ENCODE peak calls at places on chromosomes 6 and 20, in seven cellular contexts. Z is OCI-LY7, Y is neural progenitor cell, N is lower lobe of right lung, A is stomach, F is bronchial epithelial cell, W is A549. U is an unnamed sample.
A peak's percentile ranks its signal among the peaks of the same experiment; 100 is the strongest.

GRCh38 chr6:150352321-150353296 is 16.2 kb upstream of the IYD start:
- DNase-seq in Z (no peak), Y (no peak), N (no peak), A (no peak), F (peak; percentile 18), W (no peak), U (no peak)

GRCh38 chr6:32081168-32081624 is 27.9 kb downstream of the TNXB start:
- DNase-seq in Z (no peak), Y (no peak), N (no peak), A (no peak), F (no peak), W (no peak), U (peak; percentile 75)

GRCh38 chr20:64268180-64268579 is 12.6 kb downstream of the PCMTD2 start:
- DNase-seq in Z (no peak), Y (peak; percentile 68), N (no peak), A (no peak), F (no peak), W (no peak), U (no peak)

GRCh38 chr6:158772172-158772571 is 47.0 kb downstream of the EZR start:
- DNase-seq in Z (no peak), Y (no peak), N (no peak), A (no peak), F (no peak), W (no peak), U (no peak)

GRCh38 chr6:2196079-2196679 is 49.2 kb downstream of the GMDS start:
- DNase-seq in Z (peak; percentile 60), Y (peak; percentile 61), N (no peak), A (no peak), F (peak; percentile 58), W (peak; percentile 13), U (peak; percentile 13)

GRCh38 chr6:75855047-75855446 is 106.0 kb downstream of the MYO6 start:
- DNase-seq in Z (peak; percentile 45), Y (peak; percentile 78), N (no peak), A (peak; percentile 36), F (peak; percentile 59), W (peak; percentile 2), U (peak; percentile 78)

GRCh38 chr20:1389703-1390385 is 3.0 kb downstream of the FKBP1A start:
- DNase-seq in Z (no peak), Y (no peak), N (no peak), A (no peak), F (peak; percentile 58), W (no peak), U (no peak)

GRCh38 chr20:13755809-13756208 is 28.9 kb downstream of the ESF1 start:
- DNase-seq in Z (no peak), Y (no peak), N (no peak), A (no peak), F (no peak), W (no peak), U (no peak)

GRCh38 chr20:16580596-16580995 is 7.3 kb upstream of the KIF16B start:
- DNase-seq in Z (no peak), Y (no peak), N (no peak), A (no peak), F (no peak), W (no peak), U (no peak)

GRCh38 chr6:90891338-90891715 is 304.5 kb upstream of the MAP3K7 start:
- DNase-seq in Z (no peak), Y (no peak), N (no peak), A (no peak), F (no peak), W (no peak), U (no peak)

GRCh38 chr6:105442369-105442768 is 39.5 kb upstream of the PREP start:
- DNase-seq in Z (no peak), Y (no peak), N (no peak), A (no peak), F (peak; percentile 23), W (no peak), U (no peak)

GRCh38 chr6:26175428-26176181 is 88.4 kb downstream of the HFE start:
- DNase-seq in Z (peak; percentile 79), Y (peak; percentile 67), N (no peak), A (no peak), F (peak; percentile 70), W (no peak), U (peak; percentile 75)

GRCh38 chr6:75301537-75301936 is 16.9 kb upstream of the TMEM30A start:
- DNase-seq in Z (no peak), Y (no peak), N (no peak), A (no peak), F (no peak), W (no peak), U (no peak)

GRCh38 chr6:125780540-125781306 is 10.0 kb upstream of the NCOA7 start:
- DNase-seq in Z (peak; percentile 87), Y (peak; percentile 46), N (peak; percentile 59), A (peak; percentile 52), F (peak; percentile 81), W (peak; percentile 28), U (peak; percentile 61)

GRCh38 chr6:82138075-82138791 is 109.3 kb downstream of the IBTK start:
- DNase-seq in Z (no peak), Y (no peak), N (no peak), A (no peak), F (peak; percentile 18), W (no peak), U (no peak)

GRCh38 chr6:36676142-36677058 is 2.1 kb upstream of the CDKN1A start:
- DNase-seq in Z (no peak), Y (peak; percentile 26), N (no peak), A (no peak), F (peak; percentile 84), W (no peak), U (peak; percentile 25)

GRCh38 chr20:59382326-59382725 is 81.9 kb downstream of the EDN3 start:
- DNase-seq in Z (no peak), Y (no peak), N (no peak), A (no peak), F (no peak), W (no peak), U (no peak)

GRCh38 chr6:136503303-136503702 is 46.9 kb downstream of the MAP7 start:
- DNase-seq in Z (no peak), Y (peak; percentile 24), N (no peak), A (no peak), F (no peak), W (no peak), U (no peak)

GRCh38 chr6:149855040-149855654 is 9.0 kb downstream of the LRP11 start:
- DNase-seq in Z (no peak), Y (no peak), N (no peak), A (peak; percentile 42), F (peak; percentile 98), W (peak; percentile 45), U (no peak)

GRCh38 chr6:39884696-39885095 is 49.6 kb downstream of the MOCS1 start:
- DNase-seq in Z (no peak), Y (no peak), N (no peak), A (no peak), F (no peak), W (no peak), U (no peak)

DNA sequence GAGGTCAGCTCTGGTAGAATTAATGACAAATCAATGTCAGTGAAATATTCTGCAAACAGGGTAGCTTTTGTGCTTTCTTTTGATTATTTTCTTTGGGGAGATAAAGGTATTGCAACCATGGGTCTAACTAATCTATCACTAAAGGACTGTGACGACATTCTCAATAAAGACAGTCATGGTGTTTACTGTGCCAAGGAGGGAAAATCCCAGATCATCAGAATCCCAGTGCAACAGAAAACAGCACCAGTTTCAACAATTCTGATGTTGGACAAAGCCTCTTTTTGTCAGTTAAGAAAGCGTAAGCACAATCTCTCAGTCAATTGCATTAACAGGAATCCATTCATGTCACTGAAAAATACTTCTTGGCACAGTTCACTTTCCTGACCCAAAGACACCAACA is 36.8 kb upstream of the SMIM29 start:
- DNase-seq in Z (no peak), Y (no peak), N (no peak), A (no peak), F (no peak), W (no peak), U (no peak)
- H3K4me3 ChIP-seq in Z (no peak overlapping the region), Y (no peak overlapping the region), N (no peak overlapping the region), A (no peak overlapping the region), F (no peak overlapping the region), W (no peak overlapping the region), U (no peak overlapping the region)

GRCh38 chr6:107489636-107490567 is at the start of gene SOBP:
- DNase-seq in Z (peak; percentile 91), Y (peak; percentile 91), N (peak; percentile 55), A (peak; percentile 37), F (no peak), W (peak; percentile 36), U (peak; percentile 82)

GRCh38 chr6:107493158-107494057 is 3.5 kb downstream of the SOBP start:
- DNase-seq in Z (no peak), Y (peak; percentile 85), N (no peak), A (peak; percentile 57), F (peak; percentile 58), W (no peak), U (peak; percentile 73)

GRCh38 chr6:107491059-107491609 is 1.2 kb downstream of the SOBP start:
- DNase-seq in Z (peak; percentile 42), Y (peak; percentile 86), N (peak; percentile 63), A (peak; percentile 57), F (no peak), W (peak; percentile 8), U (peak; percentile 88)

GRCh38 chr6:107490568-107491058 is 696 bp downstream of the SOBP start:
- DNase-seq in Z (peak; percentile 24), Y (no peak), N (no peak), A (no peak), F (no peak), W (no peak), U (no peak)

DNA sequence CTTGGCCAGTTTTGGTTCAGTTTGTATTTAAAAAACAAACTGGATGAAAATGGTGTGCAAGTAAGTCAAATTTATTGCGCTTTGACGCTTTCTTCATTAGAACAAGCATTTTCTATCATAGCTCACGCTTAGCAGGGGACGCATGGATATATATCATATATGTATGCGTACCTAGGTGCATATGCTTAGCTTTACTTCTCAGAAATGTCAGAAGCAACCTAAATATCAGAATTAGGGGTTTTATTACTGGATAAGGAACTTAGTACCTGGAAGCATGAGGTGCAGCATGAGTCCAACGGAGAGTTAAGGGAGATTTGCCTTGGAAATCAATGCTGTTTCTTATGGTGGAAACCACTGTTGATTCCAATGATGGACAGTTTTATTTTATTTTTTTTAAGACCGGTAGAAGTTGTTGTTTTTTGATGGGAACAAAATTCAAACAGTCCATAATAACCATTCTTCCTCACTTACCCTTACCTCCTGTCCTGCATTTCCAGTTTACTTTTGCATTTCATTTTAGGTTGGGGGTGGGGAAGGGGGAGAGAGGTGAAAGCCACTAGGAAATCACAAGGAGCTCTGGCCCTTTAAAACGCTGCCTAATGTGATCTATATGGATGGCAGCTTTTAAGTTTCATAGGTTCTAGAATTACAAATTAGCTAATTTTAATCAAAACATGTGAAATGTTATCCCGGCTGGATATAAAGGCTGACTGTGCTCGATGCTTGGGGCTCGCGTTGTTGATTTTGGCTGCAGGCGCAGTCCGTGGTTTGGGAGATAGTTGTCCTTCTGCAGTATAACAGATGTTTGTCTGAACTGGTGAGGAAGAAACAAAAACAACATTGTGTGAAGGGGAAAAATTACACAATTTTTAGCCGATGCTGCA is 2.1 kb downstream of the SOBP start:
- DNase-seq in Z (no peak), Y (no peak), N (no peak), A (no peak), F (no peak), W (no peak), U (peak; percentile 86)
- H3K4me3 ChIP-seq in Z (peak overlapping the region; percentile 95), Y (peak overlapping the region; percentile 86), N (peak overlapping the region; percentile 74), A (peak overlapping the region; percentile 79), F (no peak overlapping the region), W (peak overlapping the region; percentile 85), U (peak overlapping the region; percentile 88)

GRCh38 chr6:8030920-8031319 is 33.3 kb downstream of the BLOC1S5 start:
- DNase-seq in Z (no peak), Y (no peak), N (no peak), A (no peak), F (no peak), W (no peak), U (no peak)
- H3K4me3 ChIP-seq in Z (no peak overlapping the region), Y (no peak overlapping the region), N (no peak overlapping the region), A (no peak overlapping the region), F (no peak overlapping the region), W (no peak overlapping the region), U (no peak overlapping the region)

GRCh38 chr6:156760377-156760776 is 16.8 kb upstream of the ARID1B start:
- DNase-seq in Z (peak; percentile 44), Y (no peak), N (no peak), A (no peak), F (no peak), W (no peak), U (no peak)
- H3K4me3 ChIP-seq in Z (no peak overlapping the region), Y (no peak overlapping the region), N (no peak overlapping the region), A (no peak overlapping the region), F (no peak overlapping the region), W (no peak overlapping the region), U (no peak overlapping the region)

U was measured in SJCRH30.